ENCODE peak calls at places on chromosomes 5 and 9, in four cellular contexts. A is GM12878, V is K562, P is HL-60. Y is an unnamed sample.
A peak's percentile ranks its signal among the peaks of the same experiment; 100 is the strongest.

GRCh38 chr5:164326219-164326618 is 820.8 kb downstream of the MAT2B start:
- DNase-seq in A (no peak), V (peak; percentile 16), P (no peak), Y (no peak)

GRCh38 chr9:70923941-70924340 is 197.5 kb downstream of the TRPM3 start:
- DNase-seq in A (no peak), V (no peak), P (no peak), Y (no peak)

GRCh38 chr9:127545196-127546124 is 66.6 kb upstream of the STXBP1 start:
- DNase-seq in A (no peak), V (no peak), P (no peak), Y (no peak)

GRCh38 chr5:141919218-141920129 is 4.2 kb upstream of the DELE1 start:
- DNase-seq in A (no peak), V (peak; percentile 84), P (no peak), Y (no peak)

GRCh38 chr9:31232485-31232884 is 1152.0 kb upstream of the ACO1 start:
- DNase-seq in A (no peak), V (no peak), P (no peak), Y (no peak)

GRCh38 chr5:68377733-68378132 is 162.2 kb downstream of the PIK3R1 start:
- DNase-seq in A (peak; percentile 38), V (no peak), P (no peak), Y (no peak)

GRCh38 chr5:84290673-84291072 is 94.0 kb downstream of the EDIL3 start:
- DNase-seq in A (no peak), V (no peak), P (no peak), Y (no peak)

GRCh38 chr5:39102684-39103155 is 28.5 kb upstream of the RICTOR start:
- DNase-seq in A (no peak), V (peak; percentile 71), P (no peak), Y (no peak)

GRCh38 chr9:121399883-121400607 is 30.0 kb upstream of the STOM start:
- DNase-seq in A (peak; percentile 26), V (peak; percentile 77), P (peak; percentile 44), Y (no peak)

GRCh38 chr5:130333089-130333488 is 428.8 kb downstream of the CHSY3 start:
- DNase-seq in A (no peak), V (no peak), P (no peak), Y (no peak)

GRCh38 chr5:126594676-126595485 is at the start of gene ALDH7A1:
- DNase-seq in A (no peak), V (no peak), P (no peak), Y (peak; percentile 54)

GRCh38 chr9:88590558-88591146 is 55.7 kb downstream of the NXNL2 start:
- DNase-seq in A (no peak), V (peak; percentile 20), P (no peak), Y (no peak)

GRCh38 chr5:43603535-43604363 is 769 bp downstream of the NNT start:
- DNase-seq in A (peak; percentile 55), V (peak; percentile 30), P (peak; percentile 87), Y (peak; percentile 31)

GRCh38 chr5:50730336-50730735 is 63.9 kb downstream of the PARP8 start:
- DNase-seq in A (no peak), V (no peak), P (no peak), Y (no peak)

GRCh38 chr5:102312586-102312985 is 16.5 kb upstream of the SLCO4C1 start:
- DNase-seq in A (no peak), V (no peak), P (peak; percentile 26), Y (no peak)

GRCh38 chr5:95620030-95620869 is at the start of gene GPR150:
- DNase-seq in A (no peak), V (no peak), P (peak; percentile 28), Y (peak; percentile 51)

GRCh38 chr9:22060831-22061383 is 51.8 kb upstream of the CDKN2B start:
- DNase-seq in A (no peak), V (no peak), P (no peak), Y (no peak)

GRCh38 chr9:30505311-30505710 is 1879.1 kb upstream of the ACO1 start:
- DNase-seq in A (no peak), V (no peak), P (no peak), Y (no peak)

GRCh38 chr9:113589890-113590289 is 126.4 kb downstream of the RGS3 start:
- DNase-seq in A (no peak), V (peak; percentile 35), P (peak; percentile 48), Y (no peak)

GRCh38 chr9:121604242-121604641 is 47.2 kb upstream of the DAB2IP start:
- DNase-seq in A (no peak), V (peak; percentile 3), P (peak; percentile 45), Y (no peak)

GRCh38 chr9:11749396-11749795 is 943.8 kb upstream of the TYRP1 start:
- DNase-seq in A (no peak), V (no peak), P (no peak), Y (no peak)

GRCh38 chr9:20884985-20885593 is 146.4 kb downstream of the HACD4 start:
- DNase-seq in A (peak; percentile 15), V (no peak), P (peak; percentile 33), Y (no peak)

GRCh38 chr5:126656397-126657007 is 55.8 kb downstream of the PHAX start:
- DNase-seq in A (no peak), V (peak; percentile 64), P (no peak), Y (no peak)

GRCh38 chr5:125408582-125409069 is 662.2 kb upstream of the ZNF608 start:
- DNase-seq in A (no peak), V (no peak), P (no peak), Y (no peak)

GRCh38 chr5:108432024-108432423 is 50.1 kb upstream of the FBXL17 start:
- DNase-seq in A (no peak), V (no peak), P (no peak), Y (no peak)

GRCh38 chr5:173882632-173883031 is 5.5 kb upstream of the CPEB4 start:
- DNase-seq in A (no peak), V (no peak), P (no peak), Y (no peak)

GRCh38 chr9:22158275-22158674 is 149.2 kb upstream of the CDKN2B start:
- DNase-seq in A (no peak), V (no peak), P (no peak), Y (no peak)

GRCh38 chr5:145347026-145347616 is 488.0 kb downstream of the PRELID2 start:
- DNase-seq in A (no peak), V (peak; percentile 0), P (no peak), Y (no peak)

GRCh38 chr5:113397046-113397445 is 37.7 kb downstream of the TSSK1B start:
- DNase-seq in A (no peak), V (no peak), P (no peak), Y (no peak)

GRCh38 chr9:7879551-7880245 is 80.1 kb upstream of the DMAC1 start:
- DNase-seq in A (no peak), V (no peak), P (peak; percentile 69), Y (no peak)

GRCh38 chr5:142520885-142521284 is 165.0 kb downstream of the FGF1 start:
- DNase-seq in A (no peak), V (no peak), P (no peak), Y (no peak)

GRCh38 chr5:181243521-181244307 is at the start of gene RACK1:
- DNase-seq in A (peak; percentile 89), V (peak; percentile 94), P (peak; percentile 90), Y (no peak)

GRCh38 chr5:167851416-167851815 is 440.0 kb upstream of the WWC1 start:
- DNase-seq in A (no peak), V (no peak), P (no peak), Y (no peak)

GRCh38 chr9:38018964-38019602 is 49.9 kb downstream of the SHB start:
- DNase-seq in A (no peak), V (peak; percentile 38), P (no peak), Y (no peak)

GRCh38 chr5:43602456-43602817 is 543 bp upstream of the NNT start:
- DNase-seq in A (no peak), V (peak; percentile 71), P (peak; percentile 49), Y (peak; percentile 13)

GRCh38 chr9:124897570-124898460 is 35.9 kb downstream of the ARPC5L start:
- DNase-seq in A (no peak), V (no peak), P (no peak), Y (no peak)

GRCh38 chr5:129111351-129111750 is 16.8 kb downstream of the ISOC1 start:
- DNase-seq in A (no peak), V (no peak), P (no peak), Y (no peak)

DNA sequence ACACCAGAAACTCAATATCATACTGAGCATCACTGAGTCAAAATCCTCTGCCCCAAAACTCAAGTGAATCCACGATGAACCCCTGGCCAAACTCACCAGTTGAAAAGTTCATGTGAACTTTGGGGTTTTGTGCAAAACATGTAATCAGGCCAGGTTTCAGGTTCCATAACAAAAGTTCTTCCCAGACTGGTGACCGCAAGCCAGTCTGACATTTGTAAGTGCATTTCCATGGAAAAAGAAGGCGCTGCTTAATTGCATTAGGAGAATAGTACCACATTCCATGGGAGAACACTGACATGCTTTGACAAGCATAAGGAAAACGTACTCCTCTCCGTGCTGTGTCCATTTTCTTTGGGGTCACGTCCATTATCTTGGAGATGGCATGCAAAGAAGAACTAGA is 567.0 kb downstream of the BNC2 start:
- DNase-seq in A (no peak), V (no peak), P (no peak), Y (no peak)
- TF ChIP-seq SPI1 in A (no peak), V (no peak), P (no peak), Y (no peak)

GRCh38 chr5:137491121-137491520 is 8.0 kb downstream of the SPOCK1 start:
- DNase-seq in A (no peak), V (no peak), P (no peak), Y (no peak)
- TF ChIP-seq SPI1 in A (no peak), V (no peak), P (no peak), Y (no peak)

GRCh38 chr9:29213374-29214161 is 1640.3 kb upstream of the C9orf72 start:
- DNase-seq in A (no peak), V (no peak), P (no peak), Y (no peak)

GRCh38 chr9:29214162-29214520 is 1640.9 kb upstream of the C9orf72 start:
- DNase-seq in A (no peak), V (no peak), P (no peak), Y (no peak)

GRCh38 chr9:29212590-29213373 is 1639.5 kb upstream of the C9orf72 start:
- DNase-seq in A (no peak), V (no peak), P (no peak), Y (no peak)

GRCh38 chr9:29211681-29212589 is 1638.7 kb upstream of the C9orf72 start:
- DNase-seq in A (no peak), V (no peak), P (no peak), Y (peak; percentile 62)

DNA sequence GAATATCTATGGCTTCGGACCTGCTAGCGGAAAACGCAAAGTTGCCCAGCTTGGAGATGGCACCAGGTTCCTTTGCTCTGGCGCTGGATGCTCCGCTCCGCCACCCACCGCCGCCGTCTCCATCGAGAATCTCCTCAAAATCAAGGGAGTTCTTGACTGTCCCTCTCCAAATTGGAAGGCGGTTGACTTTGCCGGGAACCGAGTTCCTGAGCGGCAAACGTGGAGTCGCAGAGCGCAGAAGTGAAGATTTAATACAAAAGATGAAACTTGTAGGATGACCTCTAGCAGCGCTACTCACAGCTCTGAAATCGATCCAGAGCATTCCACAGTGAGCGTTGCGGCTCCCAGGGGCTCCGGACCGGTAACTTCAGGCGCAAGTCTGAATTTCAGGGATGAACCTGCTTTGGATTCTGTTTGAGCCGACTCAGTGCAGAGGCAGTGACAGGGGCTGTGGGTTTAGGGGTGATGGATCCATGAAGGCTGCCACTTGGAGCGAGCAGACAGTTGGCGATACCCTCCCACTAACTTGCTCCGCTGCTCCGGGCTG is 1641.5 kb upstream of the C9orf72 start:
- DNase-seq in A (no peak), V (no peak), P (no peak), Y (no peak)
- TF ChIP-seq SPI1 in A (no peak), V (no peak), P (no peak), Y (no peak)

DNA sequence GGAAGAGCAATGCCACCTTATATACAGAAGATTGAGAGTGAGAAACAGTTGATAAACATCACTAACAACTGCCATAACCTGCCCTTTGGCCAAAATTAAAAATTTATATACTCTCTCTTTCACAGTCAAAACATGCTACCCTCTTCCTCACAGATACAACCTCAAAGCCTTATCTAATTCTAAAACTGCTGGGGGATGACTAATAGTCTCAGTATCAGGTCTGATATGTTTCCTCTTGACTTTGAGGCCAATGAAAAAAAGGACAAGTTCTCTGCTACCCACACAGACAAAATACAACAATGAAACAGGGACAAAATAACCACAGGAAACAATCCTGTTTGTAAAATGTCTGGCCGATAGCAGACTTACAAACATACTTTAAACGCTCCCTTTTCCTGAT is 485.6 kb upstream of the NUDT12 start:
- DNase-seq in A (no peak), V (no peak), P (no peak), Y (no peak)
- TF ChIP-seq SPI1 in A (no peak), V (no peak), P (no peak), Y (peak; percentile 37)

Y was measured in GM12891.